ENCODE peak calls at places on chromosome 15, in four cellular contexts. S is A549, D is esophagus muscularis mucosa, O is NCI-H345. Z is an unnamed sample.

GRCh38 chr15:25394893-25395292 is 43.9 kb downstream of the UBE3A start:
- DNase-seq in S (no peak), D (no peak), O (no peak), Z (no peak)

GRCh38 chr15:91308209-91308608 is 208.2 kb downstream of the SV2B start:
- DNase-seq in S (no peak), D (no peak), O (no peak), Z (no peak)

GRCh38 chr15:57284535-57284934 is 91.8 kb upstream of the CGNL1 start:
- DNase-seq in S (no peak), D (no peak), O (no peak), Z (no peak)

GRCh38 chr15:98582900-98583554 is 65.3 kb upstream of the IGF1R start:
- DNase-seq in S (no peak), D (peak), O (no peak), Z (no peak)

GRCh38 chr15:60673918-60674558 is 195.1 kb upstream of the ICE2 start:
- DNase-seq in S (peak), D (no peak), O (no peak), Z (no peak)

GRCh38 chr15:64162478-64162868 is 349 bp downstream of the PPIB start:
- DNase-seq in S (peak), D (no peak), O (no peak), Z (peak)

GRCh38 chr15:31307270-31308184 is 19.1 kb upstream of the KLF13 start:
- DNase-seq in S (no peak), D (peak), O (no peak), Z (peak)

GRCh38 chr15:53869044-53869805 is 109.0 kb upstream of the UNC13C start:
- DNase-seq in S (peak), D (no peak), O (no peak), Z (no peak)

GRCh38 chr15:99057697-99058420 is 47.0 kb upstream of the SYNM start:
- DNase-seq in S (no peak), D (peak), O (no peak), Z (no peak)

GRCh38 chr15:40161693-40162401 is 978 bp downstream of the BUB1B start:
- DNase-seq in S (no peak), D (peak), O (no peak), Z (no peak)

GRCh38 chr15:70493787-70494514 is 269.4 kb downstream of the UACA start:
- DNase-seq in S (peak), D (no peak), O (no peak), Z (no peak)

Z was measured in suprapubic skin.